ENCODE peak calls at places on chromosomes 13 and 19, in nine cellular contexts. One of them, this sample, is unnamed.
A peak's percentile ranks its signal among the peaks of the same experiment; 100 is the strongest.

GRCh38 chr13:97574926-97575325 is 141.0 kb downstream of the RAP2A start:
- DNase-seq in effector memory CD8-positive, alpha-beta T cell: no peak
- DNase-seq in omental fat pad: no peak
- DNase-seq in pancreas: no peak
- DNase-seq in aorta: peak; percentile 53
- DNase-seq in GF-D8: no peak
- DNase-seq in ureter: no peak
- DNase-seq in brain pericyte: no peak
- DNase-seq in MCF 10A: peak; percentile 65
- DNase-seq in this sample: no peak

GRCh38 chr13:100176781-100177389 is 88.0 kb downstream of the PCCA start:
- DNase-seq in effector memory CD8-positive, alpha-beta T cell: no peak
- DNase-seq in omental fat pad: no peak
- DNase-seq in pancreas: no peak
- DNase-seq in aorta: no peak
- DNase-seq in GF-D8: no peak
- DNase-seq in ureter: no peak
- DNase-seq in brain pericyte: peak; percentile 12
- DNase-seq in MCF 10A: peak; percentile 65
- DNase-seq in this sample: no peak

GRCh38 chr19:17579523-17580244 is 24.2 kb downstream of the COLGALT1 start:
- DNase-seq in effector memory CD8-positive, alpha-beta T cell: no peak
- DNase-seq in omental fat pad: no peak
- DNase-seq in pancreas: no peak
- DNase-seq in aorta: peak; percentile 74
- DNase-seq in GF-D8: no peak
- DNase-seq in ureter: no peak
- DNase-seq in brain pericyte: no peak
- DNase-seq in MCF 10A: peak; percentile 94
- DNase-seq in this sample: peak; percentile 14

GRCh38 chr13:44312898-44313551 is 60.6 kb upstream of the SERP2 start:
- DNase-seq in effector memory CD8-positive, alpha-beta T cell: no peak
- DNase-seq in omental fat pad: no peak
- DNase-seq in pancreas: no peak
- DNase-seq in aorta: no peak
- DNase-seq in GF-D8: no peak
- DNase-seq in ureter: no peak
- DNase-seq in brain pericyte: peak; percentile 34
- DNase-seq in MCF 10A: peak; percentile 94
- DNase-seq in this sample: no peak

GRCh38 chr13:98570929-98571372 is 6.0 kb downstream of the STK24 start:
- DNase-seq in effector memory CD8-positive, alpha-beta T cell: no peak
- DNase-seq in omental fat pad: no peak
- DNase-seq in pancreas: no peak
- DNase-seq in aorta: no peak
- DNase-seq in GF-D8: no peak
- DNase-seq in ureter: no peak
- DNase-seq in brain pericyte: no peak
- DNase-seq in MCF 10A: peak; percentile 69
- DNase-seq in this sample: peak; percentile 20

GRCh38 chr13:98461525-98462240 is 115.2 kb downstream of the STK24 start:
- DNase-seq in effector memory CD8-positive, alpha-beta T cell: no peak
- DNase-seq in omental fat pad: no peak
- DNase-seq in pancreas: no peak
- DNase-seq in aorta: no peak
- DNase-seq in GF-D8: no peak
- DNase-seq in ureter: no peak
- DNase-seq in brain pericyte: no peak
- DNase-seq in MCF 10A: no peak
- DNase-seq in this sample: no peak

GRCh38 chr13:22690756-22691155 is 490.0 kb upstream of the SGCG start:
- DNase-seq in effector memory CD8-positive, alpha-beta T cell: no peak
- DNase-seq in omental fat pad: no peak
- DNase-seq in pancreas: no peak
- DNase-seq in aorta: no peak
- DNase-seq in GF-D8: no peak
- DNase-seq in ureter: no peak
- DNase-seq in brain pericyte: no peak
- DNase-seq in MCF 10A: no peak
- DNase-seq in this sample: no peak

GRCh38 chr13:62779146-62779545 is 1363.5 kb upstream of the PCDH20 start:
- DNase-seq in effector memory CD8-positive, alpha-beta T cell: no peak
- DNase-seq in omental fat pad: no peak
- DNase-seq in pancreas: no peak
- DNase-seq in aorta: no peak
- DNase-seq in GF-D8: no peak
- DNase-seq in ureter: no peak
- DNase-seq in brain pericyte: no peak
- DNase-seq in MCF 10A: no peak
- DNase-seq in this sample: no peak

GRCh38 chr19:8123683-8124082 is 25.7 kb downstream of the FBN3 start:
- DNase-seq in effector memory CD8-positive, alpha-beta T cell: no peak
- DNase-seq in omental fat pad: no peak
- DNase-seq in pancreas: no peak
- DNase-seq in aorta: no peak
- DNase-seq in GF-D8: no peak
- DNase-seq in ureter: no peak
- DNase-seq in brain pericyte: no peak
- DNase-seq in MCF 10A: no peak
- DNase-seq in this sample: no peak

GRCh38 chr19:50858896-50859295 is 4.2 kb downstream of the KLK3 start:
- DNase-seq in effector memory CD8-positive, alpha-beta T cell: no peak
- DNase-seq in omental fat pad: no peak
- DNase-seq in pancreas: peak; percentile 17
- DNase-seq in aorta: no peak
- DNase-seq in GF-D8: no peak
- DNase-seq in ureter: no peak
- DNase-seq in brain pericyte: no peak
- DNase-seq in MCF 10A: no peak
- DNase-seq in this sample: no peak

GRCh38 chr19:47284324-47284899 is 9.7 kb downstream of the INAFM1 start:
- DNase-seq in effector memory CD8-positive, alpha-beta T cell: peak; percentile 66
- DNase-seq in omental fat pad: no peak
- DNase-seq in pancreas: no peak
- DNase-seq in aorta: no peak
- DNase-seq in GF-D8: no peak
- DNase-seq in ureter: no peak
- DNase-seq in brain pericyte: no peak
- DNase-seq in MCF 10A: peak; percentile 68
- DNase-seq in this sample: peak; percentile 57

GRCh38 chr13:26562538-26562890 is 5.0 kb downstream of the WASF3 start:
- DNase-seq in effector memory CD8-positive, alpha-beta T cell: no peak
- DNase-seq in omental fat pad: no peak
- DNase-seq in pancreas: no peak
- DNase-seq in aorta: no peak
- DNase-seq in GF-D8: no peak
- DNase-seq in ureter: no peak
- DNase-seq in brain pericyte: no peak
- DNase-seq in MCF 10A: no peak
- DNase-seq in this sample: no peak

GRCh38 chr13:52995946-52996345 is 32.7 kb upstream of the OLFM4 start:
- DNase-seq in effector memory CD8-positive, alpha-beta T cell: no peak
- DNase-seq in omental fat pad: no peak
- DNase-seq in pancreas: no peak
- DNase-seq in aorta: no peak
- DNase-seq in GF-D8: no peak
- DNase-seq in ureter: no peak
- DNase-seq in brain pericyte: no peak
- DNase-seq in MCF 10A: no peak
- DNase-seq in this sample: no peak

GRCh38 chr13:79485014-79485441 is 4.1 kb downstream of the NDFIP2 start:
- DNase-seq in effector memory CD8-positive, alpha-beta T cell: no peak
- DNase-seq in omental fat pad: no peak
- DNase-seq in pancreas: peak; percentile 19
- DNase-seq in aorta: no peak
- DNase-seq in GF-D8: peak; percentile 89
- DNase-seq in ureter: peak; percentile 44
- DNase-seq in brain pericyte: no peak
- DNase-seq in MCF 10A: peak; percentile 67
- DNase-seq in this sample: no peak

GRCh38 chr19:43783636-43784035 is 2.9 kb upstream of the KCNN4 start:
- DNase-seq in effector memory CD8-positive, alpha-beta T cell: no peak
- DNase-seq in omental fat pad: no peak
- DNase-seq in pancreas: no peak
- DNase-seq in aorta: no peak
- DNase-seq in GF-D8: no peak
- DNase-seq in ureter: no peak
- DNase-seq in brain pericyte: no peak
- DNase-seq in MCF 10A: no peak
- DNase-seq in this sample: no peak

GRCh38 chr13:100051070-100051469 is 37.8 kb upstream of the PCCA start:
- DNase-seq in effector memory CD8-positive, alpha-beta T cell: no peak
- DNase-seq in omental fat pad: no peak
- DNase-seq in pancreas: no peak
- DNase-seq in aorta: no peak
- DNase-seq in GF-D8: no peak
- DNase-seq in ureter: no peak
- DNase-seq in brain pericyte: no peak
- DNase-seq in MCF 10A: no peak
- DNase-seq in this sample: no peak

GRCh38 chr13:43128504-43128929 is 105.1 kb downstream of the DNAJC15 start:
- DNase-seq in effector memory CD8-positive, alpha-beta T cell: no peak
- DNase-seq in omental fat pad: no peak
- DNase-seq in pancreas: no peak
- DNase-seq in aorta: peak; percentile 52
- DNase-seq in GF-D8: no peak
- DNase-seq in ureter: peak; percentile 59
- DNase-seq in brain pericyte: no peak
- DNase-seq in MCF 10A: no peak
- DNase-seq in this sample: no peak

GRCh38 chr19:29265436-29265835 is 52.5 kb upstream of the UQCRFS1 start:
- DNase-seq in effector memory CD8-positive, alpha-beta T cell: no peak
- DNase-seq in omental fat pad: no peak
- DNase-seq in pancreas: no peak
- DNase-seq in aorta: no peak
- DNase-seq in GF-D8: no peak
- DNase-seq in ureter: no peak
- DNase-seq in brain pericyte: no peak
- DNase-seq in MCF 10A: no peak
- DNase-seq in this sample: no peak

GRCh38 chr19:24033962-24034342 is 53.0 kb upstream of the ZNF254 start:
- DNase-seq in effector memory CD8-positive, alpha-beta T cell: no peak
- DNase-seq in omental fat pad: peak; percentile 43
- DNase-seq in pancreas: peak; percentile 42
- DNase-seq in aorta: peak; percentile 64
- DNase-seq in GF-D8: peak; percentile 39
- DNase-seq in ureter: peak; percentile 68
- DNase-seq in brain pericyte: peak; percentile 32
- DNase-seq in MCF 10A: peak; percentile 62
- DNase-seq in this sample: peak; percentile 32

GRCh38 chr19:33456076-33456844 is 65.3 kb downstream of the PEPD start:
- DNase-seq in effector memory CD8-positive, alpha-beta T cell: no peak
- DNase-seq in omental fat pad: no peak
- DNase-seq in pancreas: no peak
- DNase-seq in aorta: peak; percentile 29
- DNase-seq in GF-D8: no peak
- DNase-seq in ureter: no peak
- DNase-seq in brain pericyte: no peak
- DNase-seq in MCF 10A: no peak
- DNase-seq in this sample: no peak

GRCh38 chr13:109255457-109255856 is 530.9 kb downstream of the IRS2 start:
- DNase-seq in effector memory CD8-positive, alpha-beta T cell: no peak
- DNase-seq in omental fat pad: no peak
- DNase-seq in pancreas: no peak
- DNase-seq in aorta: no peak
- DNase-seq in GF-D8: no peak
- DNase-seq in ureter: no peak
- DNase-seq in brain pericyte: no peak
- DNase-seq in MCF 10A: no peak
- DNase-seq in this sample: peak; percentile 10

GRCh38 chr19:42150353-42150752 is 18.1 kb upstream of the POU2F2 start:
- DNase-seq in effector memory CD8-positive, alpha-beta T cell: no peak
- DNase-seq in omental fat pad: no peak
- DNase-seq in pancreas: peak; percentile 80
- DNase-seq in aorta: no peak
- DNase-seq in GF-D8: no peak
- DNase-seq in ureter: no peak
- DNase-seq in brain pericyte: no peak
- DNase-seq in MCF 10A: no peak
- DNase-seq in this sample: no peak

GRCh38 chr19:15563325-15563794 is 51.7 kb upstream of the CYP4F8 start:
- DNase-seq in effector memory CD8-positive, alpha-beta T cell: no peak
- DNase-seq in omental fat pad: no peak
- DNase-seq in pancreas: no peak
- DNase-seq in aorta: no peak
- DNase-seq in GF-D8: no peak
- DNase-seq in ureter: peak; percentile 67
- DNase-seq in brain pericyte: no peak
- DNase-seq in MCF 10A: peak; percentile 34
- DNase-seq in this sample: no peak

GRCh38 chr13:31038834-31039552 is 106.5 kb downstream of the TEX26 start:
- DNase-seq in effector memory CD8-positive, alpha-beta T cell: no peak
- DNase-seq in omental fat pad: no peak
- DNase-seq in pancreas: no peak
- DNase-seq in aorta: no peak
- DNase-seq in GF-D8: peak; percentile 96
- DNase-seq in ureter: no peak
- DNase-seq in brain pericyte: no peak
- DNase-seq in MCF 10A: peak; percentile 28
- DNase-seq in this sample: peak; percentile 22

GRCh38 chr19:517721-518136 is 10.4 kb downstream of the TPGS1 start:
- DNase-seq in effector memory CD8-positive, alpha-beta T cell: no peak
- DNase-seq in omental fat pad: no peak
- DNase-seq in pancreas: no peak
- DNase-seq in aorta: no peak
- DNase-seq in GF-D8: no peak
- DNase-seq in ureter: no peak
- DNase-seq in brain pericyte: no peak
- DNase-seq in MCF 10A: no peak
- DNase-seq in this sample: no peak

GRCh38 chr13:51549050-51549449 is 35.2 kb upstream of the WDFY2 start:
- DNase-seq in effector memory CD8-positive, alpha-beta T cell: no peak
- DNase-seq in omental fat pad: no peak
- DNase-seq in pancreas: peak; percentile 24
- DNase-seq in aorta: no peak
- DNase-seq in GF-D8: peak; percentile 72
- DNase-seq in ureter: peak; percentile 52
- DNase-seq in brain pericyte: no peak
- DNase-seq in MCF 10A: peak; percentile 37
- DNase-seq in this sample: no peak

GRCh38 chr13:77975358-77976042 is 56.9 kb upstream of the EDNRB start:
- DNase-seq in effector memory CD8-positive, alpha-beta T cell: no peak
- DNase-seq in omental fat pad: no peak
- DNase-seq in pancreas: no peak
- DNase-seq in aorta: no peak
- DNase-seq in GF-D8: no peak
- DNase-seq in ureter: no peak
- DNase-seq in brain pericyte: no peak
- DNase-seq in MCF 10A: no peak
- DNase-seq in this sample: no peak

GRCh38 chr19:45781282-45782161 is 768 bp downstream of the DMPK start:
- DNase-seq in effector memory CD8-positive, alpha-beta T cell: no peak
- DNase-seq in omental fat pad: no peak
- DNase-seq in pancreas: peak; percentile 88
- DNase-seq in aorta: peak; percentile 65
- DNase-seq in GF-D8: no peak
- DNase-seq in ureter: no peak
- DNase-seq in brain pericyte: no peak
- DNase-seq in MCF 10A: peak; percentile 75
- DNase-seq in this sample: no peak

GRCh38 chr19:1698636-1699035 is 46.2 kb upstream of the TCF3 start:
- DNase-seq in effector memory CD8-positive, alpha-beta T cell: no peak
- DNase-seq in omental fat pad: no peak
- DNase-seq in pancreas: no peak
- DNase-seq in aorta: no peak
- DNase-seq in GF-D8: no peak
- DNase-seq in ureter: no peak
- DNase-seq in brain pericyte: no peak
- DNase-seq in MCF 10A: no peak
- DNase-seq in this sample: no peak

GRCh38 chr19:8269724-8270123 is 38.4 kb downstream of the CD320 start:
- DNase-seq in effector memory CD8-positive, alpha-beta T cell: no peak
- DNase-seq in omental fat pad: no peak
- DNase-seq in pancreas: peak; percentile 0
- DNase-seq in aorta: no peak
- DNase-seq in GF-D8: no peak
- DNase-seq in ureter: no peak
- DNase-seq in brain pericyte: no peak
- DNase-seq in MCF 10A: no peak
- DNase-seq in this sample: no peak

GRCh38 chr13:114108894-114109293 is 23.5 kb downstream of the RASA3 start:
- DNase-seq in effector memory CD8-positive, alpha-beta T cell: no peak
- DNase-seq in omental fat pad: peak; percentile 20
- DNase-seq in pancreas: no peak
- DNase-seq in aorta: peak; percentile 39
- DNase-seq in GF-D8: no peak
- DNase-seq in ureter: no peak
- DNase-seq in brain pericyte: no peak
- DNase-seq in MCF 10A: no peak
- DNase-seq in this sample: no peak